ENCODE peak calls at places on chromosomes 11 and 22, in five cellular contexts. Q, G, L, Z and J are unnamed samples.

GRCh38 chr11:119422505-119423416 is at the start of gene THY1:
- DNase-seq in L (no peak), G (no peak), Q (no peak), Z (peak; percentile 48), J (peak; percentile 96)

GRCh38 chr22:38050720-38051119 is 6.5 kb upstream of the PICK1 start:
- DNase-seq in Q (no peak), Z (no peak), G (no peak), L (no peak), J (no peak)

GRCh38 chr11:11553595-11553994 is 68.2 kb downstream of the GALNT18 start:
- DNase-seq in Q (no peak), L (no peak), Z (no peak), G (no peak), J (no peak)

GRCh38 chr11:118046051-118046963 is 30.6 kb upstream of the TMPRSS4 start:
- DNase-seq in L (no peak), Z (no peak), Q (no peak), G (peak; percentile 27), J (no peak)

GRCh38 chr11:63736864-63737263 is 31.7 kb downstream of the ZFTA start:
- DNase-seq in G (no peak), Q (no peak), L (no peak), Z (no peak), J (no peak)

GRCh38 chr11:130300567-130300966 is 14.2 kb downstream of the ZBTB44 start:
- DNase-seq in Z (no peak), G (no peak), L (no peak), Q (no peak), J (no peak)

GRCh38 chr22:26428515-26429457 is at the start of gene ASPHD2:
- DNase-seq in Z (peak; percentile 73), L (peak; percentile 29), Q (peak; percentile 41), G (peak; percentile 76), J (peak; percentile 96)

GRCh38 chr11:77752518-77752917 is 68.0 kb downstream of the RSF1 start:
- DNase-seq in G (no peak), Z (no peak), Q (no peak), L (no peak), J (no peak)

GRCh38 chr11:66701432-66702240 is 23.9 kb upstream of the RBM4B start:
- DNase-seq in Z (peak; percentile 10), Q (no peak), G (no peak), L (no peak), J (no peak)

GRCh38 chr11:130209128-130209932 is 49.7 kb downstream of the ST14 start:
- DNase-seq in G (no peak), Q (no peak), L (no peak), Z (no peak), J (peak; percentile 79)

GRCh38 chr11:79896258-79896657 is 455.4 kb upstream of the TENM4 start:
- DNase-seq in L (no peak), Z (no peak), G (no peak), Q (no peak), J (no peak)

GRCh38 chr11:116736763-116737162 is 36.0 kb downstream of the BUD13 start:
- DNase-seq in Q (no peak), G (no peak), Z (no peak), L (no peak), J (no peak)

GRCh38 chr11:66467034-66467659 is 442 bp downstream of the PELI3 start:
- DNase-seq in L (peak; percentile 50), Q (no peak), G (no peak), Z (peak; percentile 51), J (no peak)

GRCh38 chr11:110022548-110022947 is 70.6 kb upstream of the ZC3H12C start:
- DNase-seq in L (no peak), Q (no peak), G (no peak), Z (no peak), J (no peak)

GRCh38 chr11:108912587-108912986 is 247.7 kb downstream of the DDX10 start:
- DNase-seq in G (no peak), Q (no peak), Z (peak; percentile 47), L (no peak), J (no peak)

GRCh38 chr11:44631831-44632230 is 66.4 kb downstream of the CD82 start:
- DNase-seq in G (no peak), Z (no peak), Q (no peak), L (no peak), J (no peak)

GRCh38 chr22:42336527-42337227 is 66.2 kb upstream of the TCF20 start:
- DNase-seq in Z (no peak), L (no peak), G (no peak), Q (no peak), J (peak; percentile 51)

GRCh38 chr11:36411202-36411640 is 98.9 kb downstream of the TRAF6 start:
- DNase-seq in Q (no peak), L (no peak), Z (peak; percentile 22), G (no peak), J (no peak)

GRCh38 chr11:111718436-111719325 is 47.5 kb downstream of the PPP2R1B start:
- DNase-seq in G (no peak), Q (peak; percentile 35), Z (peak; percentile 52), L (no peak), J (no peak)

GRCh38 chr11:119148855-119149370 is at the start of gene ABCG4:
- DNase-seq in Z (no peak), Q (no peak), G (no peak), L (no peak), J (peak; percentile 82)

GRCh38 chr11:61161190-61162091 is at the start of gene VPS37C:
- DNase-seq in L (peak; percentile 92), Q (peak; percentile 82), Z (peak; percentile 91), G (peak; percentile 76), J (peak; percentile 98)

GRCh38 chr22:44389926-44390925 is 77.5 kb upstream of the SHISAL1 start:
- DNase-seq in G (no peak), L (no peak), Z (no peak), Q (no peak), J (peak; percentile 53)

GRCh38 chr11:129960216-129961214 is 42.1 kb downstream of the PRDM10 start:
- DNase-seq in Q (no peak), L (no peak), Z (peak; percentile 77), G (no peak), J (no peak)

GRCh38 chr22:43446881-43447280 is 35.1 kb downstream of the MPPED1 start:
- DNase-seq in G (no peak), L (peak; percentile 56), Z (no peak), Q (peak; percentile 95), J (no peak)

GRCh38 chr11:64745523-64746328 is 1.8 kb upstream of the RASGRP2 start:
- DNase-seq in Z (peak; percentile 75), G (peak; percentile 65), Q (no peak), L (no peak), J (peak; percentile 96)

GRCh38 chr11:60871378-60872061 is 4.2 kb downstream of the ZP1 start:
- DNase-seq in Q (no peak), Z (peak; percentile 74), G (no peak), L (no peak), J (peak; percentile 29)

GRCh38 chr11:64101461-64101860 is 64.5 kb downstream of the MACROD1 start:
- DNase-seq in Z (no peak), L (no peak), Q (no peak), G (no peak), J (no peak)

GRCh38 chr11:57348052-57348451 is 9.9 kb downstream of the P2RX3 start:
- DNase-seq in L (no peak), G (no peak), Z (no peak), Q (no peak), J (no peak)

GRCh38 chr11:68461284-68461861 is 821 bp downstream of the PPP6R3 start:
- DNase-seq in G (no peak), Z (peak; percentile 42), Q (no peak), L (no peak), J (peak; percentile 62)

GRCh38 chr11:71336996-71337772 is 84.8 kb upstream of the SHANK2 start:
- DNase-seq in L (no peak), G (no peak), Z (no peak), Q (no peak), J (no peak)

GRCh38 chr11:100515087-100515486 is 172.0 kb upstream of the ARHGAP42 start:
- DNase-seq in L (no peak), G (no peak), Z (peak; percentile 6), Q (no peak), J (no peak)